ENCODE peak calls at places on chromosomes 2 and 18, in eight cellular contexts. O is NB4; U is posterior vena cava; A is iPS DF 6.9; N is SHP77; E is bronchial epithelial cell; F is skeletal muscle cell; K is stimulated activated CD8-positive, alpha-beta memory T cell treated with anti-CD3 and anti-CD28 coated beads, Interleukin-12 subunit alpha, Interleukin-12 subunit beta, amount 100 ng/mL, for 1 hour. V is an unnamed sample.

GRCh38 chr18:44031063-44031462 is 649.6 kb upstream of the SETBP1 start:
- DNase-seq in O (no peak), U (no peak), A (no peak), N (no peak), E (no peak), F (no peak), K (no peak), V (no peak)

GRCh38 chr2:38685116-38685735 is 19.3 kb downstream of the GALM start:
- DNase-seq in O (peak; percentile 52), U (no peak), A (no peak), N (no peak), E (peak; percentile 59), F (peak; percentile 53), K (no peak), V (no peak)

GRCh38 chr2:150517951-150518680 is 30.6 kb upstream of the RND3 start:
- DNase-seq in O (no peak), U (no peak), A (no peak), N (no peak), E (peak; percentile 46), F (peak; percentile 67), K (no peak), V (no peak)

GRCh38 chr2:11698009-11698922 is 28.3 kb upstream of the NTSR2 start:
- DNase-seq in O (no peak), U (no peak), A (no peak), N (peak; percentile 56), E (no peak), F (peak; percentile 78), K (no peak), V (no peak)

GRCh38 chr2:136119717-136120675 is 2.0 kb upstream of the CXCR4 start:
- DNase-seq in O (no peak), U (no peak), A (no peak), N (no peak), E (no peak), F (no peak), K (no peak), V (no peak)

GRCh38 chr2:46870051-46870839 is 45.4 kb downstream of the MCFD2 start:
- DNase-seq in O (no peak), U (no peak), A (no peak), N (no peak), E (no peak), F (no peak), K (no peak), V (no peak)

GRCh38 chr2:165794520-165794882 is 454 bp upstream of the GALNT3 start:
- DNase-seq in O (peak; percentile 95), U (peak; percentile 75), A (no peak), N (no peak), E (peak; percentile 77), F (no peak), K (peak; percentile 14), V (no peak)

GRCh38 chr2:43125090-43125998 is 101.1 kb downstream of the ZFP36L2 start:
- DNase-seq in O (no peak), U (no peak), A (no peak), N (no peak), E (no peak), F (no peak), K (no peak), V (no peak)

GRCh38 chr2:69453475-69454129 is 16.4 kb upstream of the NFU1 start:
- DNase-seq in O (no peak), U (no peak), A (no peak), N (no peak), E (no peak), F (no peak), K (no peak), V (no peak)